ENCODE peak calls at places on chromosomes 11 and 22, in four cellular contexts. X is endothelial cell of umbilical vein, B is stomach, T is thoracic aorta. Q is an unnamed sample.
A peak's percentile ranks its signal among the peaks of the same experiment; 100 is the strongest.

GRCh38 chr11:13358871-13359270 is 81.3 kb downstream of the BMAL1 start:
- DNase-seq in X (no peak), T (no peak), B (no peak), Q (no peak)

GRCh38 chr11:59698506-59698905 is 15.1 kb downstream of the OR10V1 start:
- DNase-seq in B (no peak), X (no peak), T (no peak), Q (no peak)

GRCh38 chr11:34948721-34949120 is 32.3 kb downstream of the PDHX start:
- DNase-seq in X (no peak), T (no peak), B (no peak), Q (peak; percentile 38)

GRCh38 chr11:75851203-75851602 is 36.2 kb downstream of the UVRAG start:
- DNase-seq in T (no peak), X (peak; percentile 41), B (no peak), Q (peak; percentile 32)

GRCh38 chr11:10898763-10899541 is 41.1 kb upstream of the ZBED5 start:
- DNase-seq in X (no peak), T (no peak), B (no peak), Q (no peak)

GRCh38 chr11:133064961-133065360 is 467.3 kb downstream of the OPCML start:
- DNase-seq in T (no peak), B (no peak), X (no peak), Q (no peak)

GRCh38 chr11:89498845-89499448 is 7.8 kb upstream of the NOX4 start:
- DNase-seq in B (no peak), T (no peak), X (no peak), Q (no peak)

GRCh38 chr22:17893900-17894299 is 119.6 kb upstream of the BID start:
- DNase-seq in T (no peak), X (no peak), B (no peak), Q (no peak)

GRCh38 chr11:65069217-65069616 is 10.9 kb upstream of the NAALADL1 start:
- DNase-seq in X (no peak), B (no peak), T (no peak), Q (no peak)

GRCh38 chr11:88631497-88631896 is 294.0 kb upstream of the CTSC start:
- DNase-seq in B (no peak), X (no peak), T (no peak), Q (no peak)

GRCh38 chr11:94519478-94520084 is 7.3 kb downstream of the C11orf97 start:
- DNase-seq in X (peak; percentile 38), B (no peak), T (no peak), Q (no peak)

GRCh38 chr22:43151251-43152000 is at the start of gene TSPO:
- DNase-seq in X (peak; percentile 38), B (peak; percentile 86), T (peak; percentile 43), Q (peak; percentile 67)

GRCh38 chr11:4714300-4714699 is 9.7 kb downstream of the MMP26 start:
- DNase-seq in X (no peak), T (no peak), B (no peak), Q (no peak)

GRCh38 chr22:17845790-17846189 is 71.5 kb upstream of the BID start:
- DNase-seq in X (no peak), B (no peak), T (no peak), Q (no peak)

GRCh38 chr11:14904745-14905103 is 12.7 kb upstream of the CYP2R1 start:
- DNase-seq in T (no peak), X (peak; percentile 43), B (peak; percentile 78), Q (peak; percentile 40)

GRCh38 chr11:116638463-116638862 is 134.3 kb downstream of the BUD13 start:
- DNase-seq in B (no peak), T (no peak), X (no peak), Q (no peak)

GRCh38 chr22:36048911-36049677 is 20.5 kb upstream of the RBFOX2 start:
- DNase-seq in X (no peak), B (no peak), T (no peak), Q (peak; percentile 79)

GRCh38 chr22:17807571-17808410 is 33.5 kb upstream of the BID start:
- DNase-seq in B (peak; percentile 32), T (no peak), X (no peak), Q (no peak)

GRCh38 chr11:62687508-62688396 is 1.6 kb downstream of the LRRN4CL start:
- DNase-seq in X (no peak), B (no peak), T (no peak), Q (no peak)

GRCh38 chr11:28736256-28736655 is 628.1 kb downstream of the METTL15 start:
- DNase-seq in B (no peak), T (no peak), X (no peak), Q (no peak)

GRCh38 chr22:49768077-49768476 is 59.6 kb downstream of the BRD1 start:
- DNase-seq in T (no peak), X (no peak), B (no peak), Q (no peak)

DNA sequence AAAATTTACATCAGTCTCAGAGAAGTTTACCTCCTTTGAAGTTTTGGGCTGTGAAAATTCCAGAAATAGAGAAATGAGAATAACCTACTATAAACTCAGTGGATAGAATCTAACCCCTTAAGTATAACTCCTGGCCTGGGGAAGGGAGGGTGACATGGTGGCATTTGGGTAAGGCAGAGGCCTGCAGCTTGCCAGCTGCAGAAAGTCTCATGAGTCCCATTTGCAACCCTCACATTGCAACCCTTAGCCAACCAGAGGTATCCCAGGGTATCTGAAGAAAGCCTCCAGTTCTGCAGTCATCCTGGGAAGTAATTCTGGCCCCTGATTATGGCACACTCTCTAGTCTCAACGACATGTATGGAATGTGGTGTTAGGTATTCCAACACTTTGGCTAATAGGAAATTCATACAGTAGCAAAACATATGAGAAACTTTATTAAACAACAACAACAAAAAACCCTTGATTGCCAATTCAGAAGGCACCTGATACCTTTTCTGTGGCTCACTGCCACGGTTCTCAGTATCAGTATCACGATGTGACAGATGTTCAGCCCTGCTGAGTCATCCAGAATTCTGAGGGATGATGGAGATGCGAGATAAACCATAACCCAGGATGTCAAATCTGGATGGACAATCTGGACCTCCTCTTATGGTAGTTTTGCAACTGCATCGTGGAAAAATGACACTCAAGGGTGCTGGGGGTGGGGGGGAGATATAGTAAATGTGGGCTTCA is 743.4 kb downstream of the NELL1 start:
- DNase-seq in T (no peak), X (no peak), B (no peak), Q (no peak)
- H3K4me3 ChIP-seq in T (no peak overlapping the region), X (no peak overlapping the region), B (no peak overlapping the region), Q (no peak overlapping the region)

DNA sequence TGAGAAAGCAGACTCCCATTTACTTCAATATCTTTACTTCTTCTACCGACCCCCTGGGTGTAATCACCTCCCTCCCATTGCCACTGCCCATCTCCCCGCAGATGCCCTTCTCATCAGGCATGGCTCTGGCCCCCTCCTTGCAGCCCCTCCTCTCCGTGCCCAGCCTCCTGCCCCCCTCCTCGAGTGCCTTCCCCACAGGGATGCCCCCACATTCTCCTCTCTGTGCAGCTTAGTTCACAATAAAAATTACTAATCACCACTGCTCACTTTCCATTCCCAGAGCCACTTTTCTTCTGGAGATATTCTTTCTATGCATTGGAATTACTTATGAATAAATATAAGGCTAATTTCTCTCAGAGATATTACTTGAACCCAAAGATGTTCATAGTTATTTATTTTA is 22.1 kb downstream of the IFITM10 start:
- DNase-seq in B (no peak), T (no peak), X (no peak), Q (no peak)
- H3K36me3 ChIP-seq in B (no peaks in the 10 kb centered on the region), T (no peaks in the 10 kb centered on the region), X (no peaks in the 10 kb centered on the region), Q (no peaks in the 10 kb centered on the region)

GRCh38 chr22:37334461-37334858 is 52.2 kb downstream of the CYTH4 start:
- DNase-seq in T (no peak), B (no peak), X (no peak), Q (no peak)
- H3K27me3 ChIP-seq in T (peaks cover 17% of the 10 kb centered on the region), B (peaks cover 98% of the 10 kb centered on the region), X (peaks cover 28% of the 10 kb centered on the region), Q (no peaks in the 10 kb centered on the region)

GRCh38 chr11:122983438-122984185 is 2.0 kb upstream of the BSX start:
- DNase-seq in B (no peak), T (no peak), X (no peak), Q (no peak)

GRCh38 chr11:122979815-122980656 is 1.6 kb downstream of the BSX start:
- DNase-seq in X (no peak), T (no peak), B (no peak), Q (no peak)

GRCh38 chr11:122981388-122982264 is at the start of gene BSX:
- DNase-seq in X (peak; percentile 38), T (no peak), B (peak; percentile 45), Q (peak; percentile 61)

GRCh38 chr11:122979103-122979814 is 2.4 kb downstream of the BSX start:
- DNase-seq in B (no peak), T (no peak), X (no peak), Q (no peak)

GRCh38 chr11:122984186-122985011 is 2.8 kb upstream of the BSX start:
- DNase-seq in X (no peak), T (no peak), B (no peak), Q (peak; percentile 15)
- H3K4me3 ChIP-seq in X (peak overlapping the region; percentile 21), T (peak overlapping the region; percentile 80), B (peak overlapping the region; percentile 59), Q (peak overlapping the region; percentile 50)

DNA sequence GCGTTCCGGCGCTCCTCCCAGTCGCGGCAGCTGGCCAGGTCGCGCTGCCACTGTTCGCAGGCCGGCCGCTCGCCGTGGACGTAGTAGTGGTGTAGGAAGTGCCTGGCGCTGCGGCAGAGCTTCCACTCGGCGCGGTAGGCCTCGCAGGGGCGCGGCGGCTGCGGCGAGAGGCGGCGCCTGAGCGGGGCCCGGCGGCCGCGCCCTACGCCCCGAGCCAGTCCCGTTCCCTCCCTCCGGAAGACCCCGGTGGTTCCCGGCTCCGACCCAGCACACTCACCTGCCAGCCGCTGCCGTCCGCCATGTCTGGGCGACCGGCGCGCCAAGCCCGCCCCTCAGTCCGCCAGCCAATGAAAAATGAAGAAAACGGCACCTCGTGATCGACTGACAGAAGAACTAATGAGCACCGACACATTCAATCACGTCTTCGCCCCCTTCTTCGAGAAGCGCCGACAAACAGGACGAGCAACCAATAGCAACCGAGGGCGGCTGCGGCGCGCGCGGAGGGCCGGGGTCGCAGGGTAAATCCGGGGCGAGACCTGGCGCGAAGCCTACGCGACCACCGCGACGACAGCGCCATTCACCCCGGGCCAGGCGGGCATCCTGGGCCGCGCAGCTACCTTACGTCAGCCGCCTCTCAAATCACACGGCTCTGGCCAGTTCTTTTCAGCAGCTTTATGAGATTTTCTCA is at the start of gene C22orf39:
- DNase-seq in T (peak; percentile 68), X (peak; percentile 94), B (peak; percentile 89), Q (peak; percentile 88)
- H3K36me3 ChIP-seq in T (peaks cover 7% of the 10 kb centered on the region), X (peaks cover 23% of the 10 kb centered on the region), B (peaks cover 48% of the 10 kb centered on the region), Q (peaks cover 26% of the 10 kb centered on the region)